ENCODE peak calls at places on chromosomes 13 and 19, in six cellular contexts. Q, J, H, X, T and W are unnamed samples.

GRCh38 chr19:18764591-18765051 is 26.5 kb downstream of the COMP start:
- DNase-seq in Q (no peak), J (no peak), H (no peak), X (no peak), T (no peak), W (no peak)

GRCh38 chr19:46615966-46616365 is 8.9 kb downstream of the PTGIR start:
- DNase-seq in Q (no peak), J (no peak), H (peak; percentile 20), X (no peak), T (no peak), W (no peak)

GRCh38 chr19:9917322-9917721 is 19.0 kb downstream of the OLFM2 start:
- DNase-seq in Q (no peak), J (no peak), H (no peak), X (peak; percentile 71), T (no peak), W (peak; percentile 14)

GRCh38 chr13:33634526-33635111 is 183.3 kb upstream of the RFC3 start:
- DNase-seq in Q (no peak), J (no peak), H (no peak), X (no peak), T (no peak), W (peak; percentile 77)

GRCh38 chr13:47112900-47113299 is 216.0 kb upstream of the HTR2A start:
- DNase-seq in Q (no peak), J (no peak), H (no peak), X (no peak), T (no peak), W (no peak)

GRCh38 chr19:4802711-4803110 is 11.2 kb downstream of the FEM1A start:
- DNase-seq in Q (peak; percentile 79), J (no peak), H (no peak), X (no peak), T (no peak), W (no peak)

GRCh38 chr13:30520571-30520970 is 54.8 kb upstream of the HMGB1 start:
- DNase-seq in Q (no peak), J (no peak), H (no peak), X (no peak), T (no peak), W (no peak)

GRCh38 chr19:42613666-42614065 is 18.9 kb upstream of the CEACAM8 start:
- DNase-seq in Q (no peak), J (no peak), H (no peak), X (no peak), T (no peak), W (no peak)

GRCh38 chr13:30654430-30654829 is 36.7 kb downstream of the USPL1 start:
- DNase-seq in Q (no peak), J (no peak), H (no peak), X (no peak), T (no peak), W (no peak)

DNA sequence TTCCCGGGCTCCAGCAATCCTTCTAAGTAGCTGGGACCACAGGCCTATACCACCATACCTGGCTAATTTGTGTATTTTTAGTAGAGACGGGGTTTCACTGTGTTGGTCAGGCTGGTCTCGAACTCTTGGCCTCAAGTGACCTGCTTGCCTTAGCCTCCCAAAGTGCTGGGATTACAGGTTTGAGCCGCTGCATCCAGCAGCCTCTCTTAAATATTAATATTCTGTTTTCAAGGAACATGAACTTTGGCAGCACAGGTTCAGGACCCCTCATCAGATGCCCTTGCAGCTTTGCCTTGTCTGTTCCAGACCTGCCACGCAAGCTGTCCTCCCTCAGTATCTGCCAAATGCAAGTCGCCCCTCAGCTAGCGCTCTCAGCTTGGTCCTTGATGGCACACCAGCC is 166.8 kb downstream of the KCTD15 start:
- DNase-seq in Q (no peak), J (no peak), H (no peak), X (no peak), T (no peak), W (no peak)
- TF ChIP-seq CTCF in Q (no peak), J (no peak), H (no peak), X (no peak), T (no peak), W (no peak)

DNA sequence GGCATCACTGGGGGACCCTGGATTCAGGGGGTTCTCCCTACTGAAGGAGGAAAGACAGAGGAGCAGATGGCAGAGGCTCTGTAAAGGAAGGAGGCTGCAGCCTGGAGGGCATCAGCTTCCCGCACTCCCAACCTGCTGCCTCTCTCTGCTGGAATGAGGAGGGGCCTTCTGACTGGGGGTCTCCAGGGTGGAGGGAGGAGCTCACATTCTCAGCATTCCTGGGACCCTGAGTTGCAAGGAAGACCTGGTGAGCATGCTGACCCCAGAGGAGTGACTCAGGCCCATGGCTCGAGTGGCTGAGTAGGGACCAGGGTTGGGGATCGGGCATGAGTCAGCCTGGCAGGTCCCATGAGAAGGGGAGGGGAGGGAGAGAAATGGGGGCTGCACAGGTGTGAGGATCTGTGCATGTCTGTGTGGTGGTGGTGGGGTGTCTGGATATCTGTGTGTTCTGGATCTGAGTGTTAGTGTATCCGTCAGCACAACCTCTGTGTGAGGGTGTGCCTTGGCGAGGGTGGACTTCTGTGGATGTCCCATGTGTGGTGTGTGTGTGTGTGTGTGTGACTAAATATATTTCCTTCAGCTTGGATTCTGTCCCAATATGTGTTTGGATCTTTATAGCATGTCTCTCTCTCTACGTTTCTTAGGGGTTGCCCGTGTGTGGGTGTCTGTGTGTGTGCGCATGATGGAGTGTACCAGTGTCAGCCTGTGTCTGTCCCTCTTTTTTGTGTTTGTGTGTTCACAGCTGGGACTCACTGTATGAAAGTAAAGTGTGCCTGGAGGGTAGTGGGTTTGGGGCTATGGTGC is 4.6 kb downstream of the AXL start:
- DNase-seq in Q (no peak), J (peak; percentile 43), H (no peak), X (peak; percentile 81), T (no peak), W (no peak)
- H3K27me3 ChIP-seq in Q (peaks cover 18% of the 10 kb centered on the region), J (no peaks in the 10 kb centered on the region), H (no peaks in the 10 kb centered on the region), X (no peaks in the 10 kb centered on the region), T (no peaks in the 10 kb centered on the region), W (no peaks in the 10 kb centered on the region)

GRCh38 chr19:57651654-57651996 is 17.1 kb upstream of the ZSCAN4 start:
- DNase-seq in Q (no peak), J (no peak), H (no peak), X (peak; percentile 9), T (no peak), W (no peak)
- TF ChIP-seq CTCF in Q (no peak), J (no peak), H (no peak), X (peak; percentile 13), T (no peak), W (no peak)

GRCh38 chr13:32594339-32594738 is 8.1 kb downstream of the PDS5B start:
- DNase-seq in Q (no peak), J (no peak), H (no peak), X (no peak), T (no peak), W (no peak)
- H3K27me3 ChIP-seq in Q (no peaks in the 10 kb centered on the region), J (no peaks in the 10 kb centered on the region), H (no peaks in the 10 kb centered on the region), X (no peaks in the 10 kb centered on the region), T (no peaks in the 10 kb centered on the region), W (no peaks in the 10 kb centered on the region)